ENCODE peak calls at places on chromosomes 7 and 10, in seven cellular contexts. One of them, this sample, is unnamed.

GRCh38 chr7:136062625-136063336 is 85.6 kb upstream of the MTPN start:
- DNase-seq in GM23338: no peak
- DNase-seq in PC-3: no peak
- DNase-seq in hepatocyte: no peak
- DNase-seq in neural progenitor cell: no peak
- DNase-seq in MM.1S: no peak
- DNase-seq in HCT116: no peak
- DNase-seq in this sample: no peak

GRCh38 chr10:109895095-109895818 is 28.1 kb downstream of the XPNPEP1 start:
- DNase-seq in GM23338: no peak
- DNase-seq in PC-3: no peak
- DNase-seq in hepatocyte: no peak
- DNase-seq in neural progenitor cell: no peak
- DNase-seq in MM.1S: no peak
- DNase-seq in HCT116: no peak
- DNase-seq in this sample: peak

GRCh38 chr7:37285701-37286475 is 162.8 kb downstream of the ELMO1 start:
- DNase-seq in GM23338: no peak
- DNase-seq in PC-3: no peak
- DNase-seq in hepatocyte: no peak
- DNase-seq in neural progenitor cell: no peak
- DNase-seq in MM.1S: no peak
- DNase-seq in HCT116: no peak
- DNase-seq in this sample: no peak

GRCh38 chr10:96041146-96041545 is 2.2 kb upstream of the CCNJ start:
- DNase-seq in GM23338: no peak
- DNase-seq in PC-3: no peak
- DNase-seq in hepatocyte: peak
- DNase-seq in neural progenitor cell: no peak
- DNase-seq in MM.1S: no peak
- DNase-seq in HCT116: no peak
- DNase-seq in this sample: no peak

GRCh38 chr7:95092332-95092731 is 184.9 kb downstream of the PPP1R9A start:
- DNase-seq in GM23338: no peak
- DNase-seq in PC-3: no peak
- DNase-seq in hepatocyte: no peak
- DNase-seq in neural progenitor cell: no peak
- DNase-seq in MM.1S: no peak
- DNase-seq in HCT116: no peak
- DNase-seq in this sample: no peak

GRCh38 chr10:129941199-129942018 is 22.7 kb downstream of the EBF3 start:
- DNase-seq in GM23338: no peak
- DNase-seq in PC-3: no peak
- DNase-seq in hepatocyte: no peak
- DNase-seq in neural progenitor cell: no peak
- DNase-seq in MM.1S: no peak
- DNase-seq in HCT116: no peak
- DNase-seq in this sample: no peak

GRCh38 chr10:35641430-35642015 is 573 bp downstream of the FZD8 start:
- DNase-seq in GM23338: peak
- DNase-seq in PC-3: no peak
- DNase-seq in hepatocyte: peak
- DNase-seq in neural progenitor cell: peak
- DNase-seq in MM.1S: peak
- DNase-seq in HCT116: no peak
- DNase-seq in this sample: peak

GRCh38 chr7:40499718-40500117 is 364.9 kb downstream of the SUGCT start:
- DNase-seq in GM23338: no peak
- DNase-seq in PC-3: no peak
- DNase-seq in hepatocyte: no peak
- DNase-seq in neural progenitor cell: no peak
- DNase-seq in MM.1S: peak
- DNase-seq in HCT116: no peak
- DNase-seq in this sample: no peak

GRCh38 chr10:79353726-79354125 is 6.5 kb downstream of the PPIF start:
- DNase-seq in GM23338: no peak
- DNase-seq in PC-3: no peak
- DNase-seq in hepatocyte: no peak
- DNase-seq in neural progenitor cell: no peak
- DNase-seq in MM.1S: no peak
- DNase-seq in HCT116: no peak
- DNase-seq in this sample: no peak

GRCh38 chr10:131647789-131648188 is 253.0 kb upstream of the PPP2R2D start:
- DNase-seq in GM23338: peak
- DNase-seq in PC-3: no peak
- DNase-seq in hepatocyte: no peak
- DNase-seq in neural progenitor cell: no peak
- DNase-seq in MM.1S: no peak
- DNase-seq in HCT116: no peak
- DNase-seq in this sample: no peak

GRCh38 chr7:134514663-134515062 is 12.7 kb upstream of the AKR1B10 start:
- DNase-seq in GM23338: peak
- DNase-seq in PC-3: peak
- DNase-seq in hepatocyte: peak
- DNase-seq in neural progenitor cell: peak
- DNase-seq in MM.1S: peak
- DNase-seq in HCT116: peak
- DNase-seq in this sample: peak

GRCh38 chr7:43379197-43379596 is 203.7 kb upstream of the STK17A start:
- DNase-seq in GM23338: no peak
- DNase-seq in PC-3: no peak
- DNase-seq in hepatocyte: no peak
- DNase-seq in neural progenitor cell: no peak
- DNase-seq in MM.1S: no peak
- DNase-seq in HCT116: no peak
- DNase-seq in this sample: no peak

GRCh38 chr7:143379607-143380263 is 1.4 kb upstream of the ZYX start:
- DNase-seq in GM23338: no peak
- DNase-seq in PC-3: no peak
- DNase-seq in hepatocyte: no peak
- DNase-seq in neural progenitor cell: no peak
- DNase-seq in MM.1S: no peak
- DNase-seq in HCT116: peak
- DNase-seq in this sample: peak

GRCh38 chr7:105571891-105572290 is 9.4 kb downstream of the EFCAB10 start:
- DNase-seq in GM23338: no peak
- DNase-seq in PC-3: no peak
- DNase-seq in hepatocyte: no peak
- DNase-seq in neural progenitor cell: no peak
- DNase-seq in MM.1S: no peak
- DNase-seq in HCT116: no peak
- DNase-seq in this sample: no peak

GRCh38 chr10:99967961-99968360 is 41.8 kb downstream of the DNMBP start:
- DNase-seq in GM23338: no peak
- DNase-seq in PC-3: no peak
- DNase-seq in hepatocyte: no peak
- DNase-seq in neural progenitor cell: no peak
- DNase-seq in MM.1S: no peak
- DNase-seq in HCT116: no peak
- DNase-seq in this sample: no peak

GRCh38 chr10:123669901-123670300 is 3.7 kb downstream of the GPR26 start:
- DNase-seq in GM23338: no peak
- DNase-seq in PC-3: no peak
- DNase-seq in hepatocyte: no peak
- DNase-seq in neural progenitor cell: no peak
- DNase-seq in MM.1S: no peak
- DNase-seq in HCT116: no peak
- DNase-seq in this sample: peak

GRCh38 chr10:123663522-123663921 is 2.6 kb upstream of the GPR26 start:
- DNase-seq in GM23338: peak
- DNase-seq in PC-3: no peak
- DNase-seq in hepatocyte: no peak
- DNase-seq in neural progenitor cell: no peak
- DNase-seq in MM.1S: no peak
- DNase-seq in HCT116: no peak
- DNase-seq in this sample: no peak

GRCh38 chr10:123666318-123667291 is at the start of gene GPR26:
- DNase-seq in GM23338: peak
- DNase-seq in PC-3: no peak
- DNase-seq in hepatocyte: peak
- DNase-seq in neural progenitor cell: peak
- DNase-seq in MM.1S: no peak
- DNase-seq in HCT116: no peak
- DNase-seq in this sample: peak

DNA sequence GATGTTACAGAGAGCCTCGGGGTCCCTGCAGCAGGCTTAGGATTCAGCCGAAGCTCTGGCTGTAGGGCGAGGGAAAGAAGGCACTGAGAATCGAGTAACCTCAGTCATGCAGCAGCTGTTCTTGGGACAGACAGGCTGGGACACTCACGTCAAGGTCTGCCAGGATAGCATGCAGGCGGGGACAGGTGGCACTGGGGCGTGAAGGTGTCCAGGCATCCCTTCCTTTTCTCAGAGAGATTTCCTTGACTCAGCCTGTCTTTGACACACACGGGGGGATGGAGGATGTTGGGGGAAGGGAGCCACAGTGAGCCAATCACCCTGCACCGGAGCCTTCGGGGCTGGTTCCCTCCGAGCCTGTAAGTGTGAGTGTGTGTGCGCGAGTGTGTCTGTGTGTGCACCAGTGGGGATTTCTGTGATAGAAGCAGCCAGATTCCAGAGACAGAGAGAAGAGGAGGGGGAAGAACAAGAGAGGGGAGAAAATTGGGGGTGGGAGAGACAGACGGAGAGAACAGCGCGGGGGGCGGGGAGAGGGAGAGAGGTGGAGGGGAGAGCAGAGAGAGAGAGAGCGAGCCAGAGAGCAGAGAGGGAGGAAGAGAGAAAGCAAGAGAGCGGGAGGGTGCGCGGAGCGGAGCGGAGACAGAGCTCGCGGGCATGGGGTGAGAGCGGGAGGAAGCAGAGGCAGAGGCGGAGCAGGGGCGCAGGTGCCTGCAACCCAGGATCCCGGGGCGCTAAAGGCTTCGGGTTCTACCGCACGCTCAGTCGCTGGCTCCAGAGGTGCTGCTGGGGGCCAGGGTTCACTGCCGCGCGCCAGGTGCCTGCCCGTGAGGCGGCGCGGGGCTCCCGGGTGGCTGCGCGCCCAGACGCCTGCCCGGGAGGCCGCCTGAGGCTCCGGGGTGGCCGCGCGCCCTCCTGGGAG is 526 bp upstream of the GPR26 start:
- DNase-seq in GM23338: peak
- DNase-seq in PC-3: no peak
- DNase-seq in hepatocyte: no peak
- DNase-seq in neural progenitor cell: peak
- DNase-seq in MM.1S: no peak
- DNase-seq in HCT116: no peak
- DNase-seq in this sample: no peak
- TF ChIP-seq EZH2 in GM23338: no peak
- TF ChIP-seq EZH2 in PC-3: no peak
- TF ChIP-seq EZH2 in hepatocyte: no peak
- TF ChIP-seq EZH2 in neural progenitor cell: peak
- TF ChIP-seq EZH2 in MM.1S: no peak
- TF ChIP-seq EZH2 in HCT116: no peak
- TF ChIP-seq EZH2 in this sample: no peak

GRCh38 chr7:129264534-129264933 is 39.7 kb downstream of the AHCYL2 start:
- DNase-seq in GM23338: peak
- DNase-seq in PC-3: peak
- DNase-seq in hepatocyte: no peak
- DNase-seq in neural progenitor cell: no peak
- DNase-seq in MM.1S: no peak
- DNase-seq in HCT116: no peak
- DNase-seq in this sample: no peak
- H3K27ac ChIP-seq in GM23338: no peak
- H3K27ac ChIP-seq in PC-3: no peak
- H3K27ac ChIP-seq in hepatocyte: no peak
- H3K27ac ChIP-seq in neural progenitor cell: no peak
- H3K27ac ChIP-seq in MM.1S: no peak
- H3K27ac ChIP-seq in HCT116: no peak
- H3K27ac ChIP-seq in this sample: no peak

GRCh38 chr7:1851731-1852531 is 181.9 kb downstream of the ELFN1 start:
- DNase-seq in GM23338: no peak
- DNase-seq in PC-3: no peak
- DNase-seq in hepatocyte: no peak
- DNase-seq in neural progenitor cell: no peak
- DNase-seq in MM.1S: no peak
- DNase-seq in HCT116: no peak
- DNase-seq in this sample: no peak
- TF ChIP-seq EZH2phosphoT487 in GM23338: no peak
- TF ChIP-seq EZH2phosphoT487 in PC-3: no peak
- TF ChIP-seq EZH2phosphoT487 in hepatocyte: no peak
- TF ChIP-seq EZH2phosphoT487 in neural progenitor cell: no peak
- TF ChIP-seq EZH2phosphoT487 in MM.1S: no peak
- TF ChIP-seq EZH2phosphoT487 in HCT116: no peak
- TF ChIP-seq EZH2phosphoT487 in this sample: no peak

DNA sequence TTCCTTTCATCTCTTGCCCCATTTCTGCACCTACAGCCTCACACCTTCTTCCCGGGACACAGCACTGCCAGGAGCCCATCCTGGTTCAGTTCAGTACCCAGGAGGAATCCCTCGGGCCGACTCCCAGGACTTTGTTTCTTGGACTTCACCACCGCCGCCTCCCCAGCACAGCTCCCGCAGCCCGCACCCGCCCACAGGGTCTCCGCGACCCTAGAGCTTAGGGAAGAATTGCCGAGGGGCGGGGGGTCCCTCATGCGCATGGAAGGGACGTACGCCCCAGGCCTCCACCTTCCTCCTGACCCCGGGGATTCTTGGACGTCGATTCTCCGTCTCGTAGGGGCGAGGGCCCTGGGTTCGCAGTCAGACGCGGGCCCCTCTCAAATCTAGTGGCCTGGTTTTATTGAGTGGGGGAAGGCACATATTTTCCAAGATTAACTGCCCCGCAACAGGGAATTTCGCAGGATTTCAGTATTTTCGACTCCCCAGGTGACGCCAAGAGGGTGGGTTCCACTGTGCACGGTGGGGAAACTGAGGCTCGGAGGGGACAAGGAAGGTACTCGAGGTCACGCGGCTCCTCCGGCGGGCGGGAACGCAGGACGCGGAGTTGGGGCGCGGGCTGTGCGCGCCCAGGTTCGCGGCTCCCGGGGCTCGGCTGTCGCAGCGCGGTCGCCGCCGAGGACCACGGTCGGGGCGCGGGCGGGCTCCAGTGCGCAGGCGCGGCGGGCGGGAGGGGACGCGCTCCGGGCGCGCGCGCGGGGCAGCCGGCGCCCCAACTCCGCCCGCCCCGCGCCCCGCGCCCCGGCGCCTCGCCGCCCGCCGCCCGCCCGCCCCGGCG is at the start of gene ADCY1:
- DNase-seq in GM23338: peak
- DNase-seq in PC-3: no peak
- DNase-seq in hepatocyte: peak
- DNase-seq in neural progenitor cell: peak
- DNase-seq in MM.1S: peak
- DNase-seq in HCT116: no peak
- DNase-seq in this sample: peak
- TF ChIP-seq EZH2 in GM23338: peak
- TF ChIP-seq EZH2 in PC-3: no peak
- TF ChIP-seq EZH2 in hepatocyte: no peak
- TF ChIP-seq EZH2 in neural progenitor cell: peak
- TF ChIP-seq EZH2 in MM.1S: no peak
- TF ChIP-seq EZH2 in HCT116: no peak
- TF ChIP-seq EZH2 in this sample: no peak

DNA sequence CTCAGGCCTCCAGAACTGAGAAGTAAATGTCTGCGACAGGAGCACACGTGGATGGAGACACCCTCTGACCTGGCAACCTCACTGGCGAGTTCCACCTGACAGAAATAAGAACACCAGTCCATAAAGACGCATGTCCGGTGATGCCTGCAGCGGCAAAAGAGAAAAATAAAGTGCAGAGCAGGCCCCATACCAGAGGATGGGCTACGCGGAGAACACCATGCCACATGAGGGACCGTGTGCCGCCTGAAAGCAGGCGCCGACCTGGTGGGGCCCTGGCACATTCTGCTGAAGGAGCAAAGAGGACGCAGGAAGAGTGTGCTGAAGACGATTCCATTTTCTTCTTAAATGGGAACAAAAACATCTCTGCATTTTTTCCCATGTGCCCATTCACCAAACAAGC is 105.0 kb downstream of the VIPR2 start:
- DNase-seq in GM23338: no peak
- DNase-seq in PC-3: no peak
- DNase-seq in hepatocyte: no peak
- DNase-seq in neural progenitor cell: no peak
- DNase-seq in MM.1S: no peak
- DNase-seq in HCT116: no peak
- DNase-seq in this sample: no peak
- H3K27ac ChIP-seq in GM23338: no peak
- H3K27ac ChIP-seq in PC-3: no peak
- H3K27ac ChIP-seq in hepatocyte: no peak
- H3K27ac ChIP-seq in neural progenitor cell: no peak
- H3K27ac ChIP-seq in MM.1S: peak
- H3K27ac ChIP-seq in HCT116: no peak
- H3K27ac ChIP-seq in this sample: no peak